ENCODE peak calls at places on chromosomes 3 and 15, in eight cellular contexts. S is fibroblast of lung, K is neural progenitor cell, J is transverse colon, V is psoas muscle, G is GM23248, A is DND-41, F is heart right ventricle. U is an unnamed sample. For H3K9me3 and H3K4me1, the result is how much of the 10 kb centered on the place peaks cover.

GRCh38 chr3:117059054-117059989 is 349.7 kb downstream of the TUSC7 start:
- DNase-seq in G (peak), J (no peak), S (peak), A (no peak), V (no peak), F (no peak), K (peak), U (peak)

GRCh38 chr3:107264888-107265287 is 112.4 kb upstream of the CCDC54 start:
- DNase-seq in J (no peak), S (no peak), A (no peak), F (no peak), V (no peak), G (no peak), K (no peak), U (no peak)

GRCh38 chr3:34152641-34153040 is 354.2 kb downstream of the PDCD6IP start:
- DNase-seq in K (no peak), S (no peak), A (no peak), F (no peak), G (no peak), V (no peak), J (no peak), U (no peak)

GRCh38 chr3:46380471-46381215 is 9.9 kb downstream of the CCR5 start:
- DNase-seq in G (no peak), S (peak), F (no peak), K (no peak), J (no peak), A (peak), V (peak), U (no peak)

GRCh38 chr15:81888748-81889479 is 156.9 kb downstream of the MEX3B start:
- DNase-seq in J (no peak), K (no peak), G (peak), S (peak), A (no peak), V (no peak), F (peak), U (no peak)

GRCh38 chr3:98521897-98522537 is 685 bp downstream of the CLDND1 start:
- DNase-seq in A (peak), S (peak), V (peak), F (peak), G (peak), J (peak), K (peak), U (peak)

GRCh38 chr15:33154366-33155166 is 39.9 kb downstream of the FMN1 start:
- DNase-seq in S (peak), J (peak), A (no peak), G (peak), F (peak), K (no peak), V (no peak), U (no peak)

GRCh38 chr3:129989391-129989790 is 14.9 kb downstream of the TRH start:
- DNase-seq in J (no peak), K (no peak), G (no peak), A (no peak), F (no peak), S (no peak), V (no peak), U (no peak)

GRCh38 chr3:76078101-76078500 is 292.8 kb upstream of the ZNF717 start:
- DNase-seq in J (no peak), S (peak), A (no peak), F (no peak), G (no peak), K (no peak), V (no peak), U (no peak)

GRCh38 chr3:195139876-195140240 is 131.1 kb downstream of the XXYLT1 start:
- DNase-seq in F (no peak), A (no peak), J (no peak), G (peak), V (no peak), K (no peak), S (no peak), U (no peak)

GRCh38 chr3:174775603-174776002 is 83.5 kb upstream of the NAALADL2 start:
- DNase-seq in F (peak), S (no peak), K (no peak), G (no peak), J (no peak), V (no peak), A (no peak), U (no peak)

GRCh38 chr3:138331143-138331894 is 1.7 kb upstream of the NME9 start:
- DNase-seq in J (no peak), K (no peak), G (peak), S (peak), V (peak), A (no peak), F (no peak), U (no peak)

GRCh38 chr3:123586966-123587365 is 2.1 kb upstream of the HACD2 start:
- DNase-seq in F (no peak), A (no peak), G (peak), K (no peak), J (no peak), V (no peak), S (no peak), U (peak)

DNA sequence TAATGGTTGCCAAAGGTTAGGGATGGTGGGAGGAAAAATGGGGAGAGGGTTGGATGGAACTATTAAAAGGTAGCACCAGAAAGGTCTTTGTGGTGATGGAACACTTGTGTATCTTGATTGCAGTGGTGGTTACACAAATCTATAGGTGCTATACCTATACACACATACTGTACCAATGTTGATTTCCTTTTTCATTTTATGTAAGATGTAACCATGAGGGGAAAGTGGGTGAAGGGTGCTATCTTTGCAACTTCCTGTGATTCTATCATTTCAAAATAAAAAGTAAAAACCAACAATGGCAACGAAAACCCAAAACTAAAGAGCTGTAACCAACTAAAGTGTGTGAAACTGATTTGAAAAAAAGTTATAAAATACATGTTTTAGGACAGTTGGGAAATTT is 761 bp upstream of the ZNF35 start:
- DNase-seq in K (no peak), F (no peak), V (no peak), S (no peak), G (no peak), A (no peak), J (no peak), U (no peak)
- H3K9me3 ChIP-seq in K (under half), F (under half), V (under half), S (under half), G (under half), A (under half), J (under half), U (under half)

DNA sequence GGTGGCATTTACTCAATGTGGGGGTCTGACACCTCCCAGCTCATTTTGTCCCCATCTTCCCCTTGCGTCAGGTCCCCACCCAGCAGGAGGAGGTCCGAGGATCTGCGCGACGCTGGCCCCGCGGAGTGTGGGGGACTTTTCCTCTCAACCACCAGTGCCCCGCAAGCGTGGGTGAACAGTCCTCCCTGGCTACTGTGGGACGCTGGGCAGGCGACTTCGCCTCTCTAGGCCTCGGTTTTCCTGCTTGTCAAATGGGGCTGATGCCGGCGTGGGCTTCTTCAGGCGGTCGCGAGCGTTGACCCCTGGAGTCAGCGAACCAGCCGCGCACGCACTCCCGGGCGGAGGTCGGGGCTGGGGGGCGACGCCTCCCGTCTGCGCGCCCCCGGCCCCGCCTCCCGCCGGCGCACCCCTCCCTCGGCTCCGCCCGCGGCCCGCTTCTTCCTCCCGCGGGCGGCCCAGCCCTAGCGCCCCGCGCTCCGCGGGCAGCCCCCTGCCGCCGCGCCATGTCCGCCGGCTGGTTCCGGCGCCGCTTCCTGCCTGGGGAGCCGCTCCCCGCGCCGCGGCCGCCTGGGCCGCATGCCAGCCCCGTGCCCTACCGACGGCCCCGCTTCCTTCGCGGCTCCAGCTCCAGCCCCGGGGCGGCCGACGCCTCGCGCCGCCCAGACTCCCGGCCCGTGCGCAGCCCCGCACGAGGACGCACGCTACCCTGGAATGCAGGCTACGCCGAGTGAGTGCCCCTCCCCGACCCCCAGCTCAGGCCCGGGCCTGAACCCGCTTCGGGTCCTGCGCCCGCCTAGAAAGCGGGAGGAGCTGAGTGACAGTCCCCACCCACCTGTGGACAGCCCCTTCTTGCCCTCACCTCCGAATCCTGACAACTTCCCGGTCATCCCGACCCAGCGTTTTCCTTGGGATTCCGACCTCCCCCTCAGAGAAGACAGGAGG is at the start of gene PPM1M:
- DNase-seq in A (peak), V (peak), G (peak), J (peak), F (peak), K (peak), S (peak), U (peak)
- H3K4me1 ChIP-seq in A (under half), V (under half), G (under half), J (under half), F (under half), K (under half), S (under half), U (under half)

DNA sequence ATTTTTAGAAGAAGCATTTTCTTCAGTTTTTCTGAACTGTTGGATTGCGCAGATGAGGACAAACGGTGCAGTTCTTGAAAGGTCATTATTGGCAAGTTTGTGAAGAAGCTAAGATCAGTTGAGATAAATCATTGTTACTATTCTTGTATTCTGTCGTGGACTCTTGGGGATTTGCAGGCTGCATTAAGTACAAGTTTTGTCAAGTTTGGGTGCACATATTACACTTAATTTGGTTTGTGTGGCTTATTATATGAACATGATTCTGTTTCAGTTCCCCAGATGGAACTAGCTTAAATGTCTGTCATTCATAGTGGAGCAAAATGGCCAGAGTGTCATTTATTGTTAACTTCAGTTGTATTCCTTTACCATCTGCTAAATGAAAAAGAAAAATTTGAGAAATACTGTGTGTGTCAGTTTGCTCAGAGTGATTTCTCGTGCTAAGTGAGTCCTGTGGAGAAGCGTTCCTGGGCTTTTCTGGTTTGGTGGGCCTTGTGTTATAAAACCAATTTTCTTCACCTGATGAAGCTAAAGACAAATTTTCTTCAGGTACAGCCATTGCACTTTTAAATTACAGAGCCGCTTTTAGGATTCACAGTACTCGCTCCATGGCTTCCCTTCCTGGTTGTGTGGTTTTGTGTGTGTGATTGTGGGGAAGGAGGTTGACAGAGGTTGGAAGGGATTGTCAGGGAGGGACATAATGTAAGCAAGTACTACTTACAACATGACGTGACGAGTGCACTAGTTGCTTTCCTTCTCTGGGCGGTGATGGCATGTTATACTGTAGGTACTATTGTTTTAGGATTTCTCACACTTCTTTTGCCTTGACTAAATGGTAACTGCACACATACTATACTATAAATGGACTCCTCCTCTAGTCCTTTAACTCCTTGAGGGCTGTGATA is 1.7 kb downstream of the AKAP13 start:
- DNase-seq in S (no peak), F (no peak), J (no peak), G (peak), V (no peak), A (no peak), K (no peak), U (peak)
- H3K4me3 ChIP-seq in S (peak), F (peak), J (peak), G (peak), V (peak), A (peak), K (peak), U (peak)

DNA sequence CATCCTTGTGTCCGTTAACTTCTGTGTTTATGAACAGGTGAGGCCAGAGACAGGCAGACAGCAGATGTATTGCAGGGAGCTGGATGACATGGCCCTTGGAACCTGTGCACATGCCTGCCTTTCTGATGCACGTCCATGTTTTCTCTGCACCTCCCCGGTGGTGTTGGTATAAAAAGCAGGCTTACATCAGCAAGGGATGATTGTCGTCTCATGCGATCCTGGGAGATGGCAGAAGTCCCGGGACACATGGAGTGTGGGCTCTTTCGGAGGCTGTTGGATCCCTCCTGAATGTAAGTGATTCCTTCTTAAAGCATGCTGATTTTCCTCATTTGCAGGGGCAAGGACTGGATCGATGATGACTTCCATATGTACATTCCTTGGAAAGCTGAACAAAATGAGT is 134.8 kb downstream of the SNRPN start:
- DNase-seq in G (no peak), S (no peak), F (no peak), V (no peak), K (no peak), A (no peak), J (no peak), U (no peak)
- H3K9me3 ChIP-seq in G (under half), S (under half), F (under half), V (half or more), K (under half), A (under half), J (under half), U (under half)

DNA sequence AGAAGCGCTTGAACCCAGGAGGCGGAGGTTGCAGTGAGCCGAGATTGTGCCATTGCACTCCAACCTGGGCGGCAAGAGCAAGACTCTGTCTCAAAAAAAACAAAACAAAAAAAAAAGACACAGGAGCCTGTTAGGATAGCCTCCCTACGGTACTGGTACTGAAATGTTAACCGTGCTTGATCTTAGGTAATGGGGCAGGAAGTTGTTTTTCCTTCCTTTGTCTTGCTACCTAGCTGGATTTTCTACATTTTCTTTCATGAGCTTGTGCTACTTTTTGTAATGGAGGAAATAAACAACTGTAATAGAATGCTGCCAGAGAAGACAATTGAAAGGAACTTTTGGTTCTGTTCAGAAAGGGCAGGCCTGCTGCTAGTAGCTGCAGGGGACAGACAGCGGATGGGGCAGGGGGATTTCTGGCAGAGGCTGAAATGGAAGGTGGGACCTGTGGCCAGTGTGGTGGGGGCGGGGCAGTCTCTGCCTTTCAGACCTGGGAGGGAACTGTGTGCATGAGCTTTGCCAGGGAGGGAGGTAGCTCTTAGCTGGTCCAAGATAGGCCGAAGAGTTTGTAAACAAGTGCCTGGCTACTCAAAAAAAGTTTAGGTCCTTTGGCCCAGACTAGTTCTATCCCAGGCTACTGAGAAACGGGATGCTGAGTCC is 49.0 kb upstream of the SEMA4B start:
- DNase-seq in K (peak), G (no peak), J (no peak), V (no peak), F (no peak), A (no peak), S (no peak), U (no peak)
- H3K4me1 ChIP-seq in K (under half), G (under half), J (under half), V (under half), F (under half), A (under half), S (under half), U (under half)

GRCh38 chr3:153439780-153440179 is 277.8 kb downstream of the RAP2B start:
- DNase-seq in A (no peak), S (no peak), J (no peak), G (no peak), K (no peak), V (no peak), F (no peak), U (no peak)

GRCh38 chr3:153440311-153440710 is 278.3 kb downstream of the RAP2B start:
- DNase-seq in V (no peak), S (no peak), F (no peak), A (no peak), G (no peak), J (no peak), K (no peak), U (no peak)

GRCh38 chr3:153442799-153443487 is 280.9 kb downstream of the RAP2B start:
- DNase-seq in V (no peak), A (no peak), G (no peak), J (no peak), S (no peak), K (no peak), F (no peak), U (no peak)

GRCh38 chr3:153442386-153442785 is 280.4 kb downstream of the RAP2B start:
- DNase-seq in G (peak), A (no peak), F (no peak), K (no peak), S (no peak), J (no peak), V (no peak), U (no peak)

DNA sequence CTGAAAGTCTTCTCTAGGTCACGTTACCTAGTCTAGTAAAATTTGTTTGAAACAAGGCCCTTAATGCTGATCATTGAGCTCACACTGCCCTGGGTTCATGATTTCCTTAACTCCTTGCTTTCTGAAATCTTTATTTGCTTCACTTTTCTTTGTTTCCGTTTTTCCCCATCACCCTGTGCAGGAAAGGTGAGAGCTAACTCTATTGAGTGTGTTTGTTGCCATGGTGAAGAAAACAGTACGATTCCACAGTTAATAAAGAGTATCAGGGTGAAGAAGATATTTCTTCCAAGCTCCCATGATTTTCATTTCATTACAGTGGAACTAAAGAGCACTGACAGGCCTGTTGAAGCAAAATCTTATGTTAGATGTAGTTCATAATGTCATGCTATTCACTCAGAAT is 276.2 kb downstream of the RAP2B start:
- DNase-seq in F (no peak), S (no peak), V (no peak), G (no peak), J (no peak), A (no peak), K (no peak), U (no peak)
- H3K4me3 ChIP-seq in F (no peak), S (no peak), V (no peak), G (no peak), J (no peak), A (no peak), K (no peak), U (no peak)

U was measured in HAP-1.